ENCODE peak calls at places on chromosome 12, in ten cellular contexts. F, R, J, E, I, G, D, A, S and W are unnamed samples.

GRCh38 chr12:42593781-42594322 is 4.3 kb upstream of the PRICKLE1 start:
- DNase-seq in F (no peak), R (no peak), J (no peak), E (no peak), I (no peak), G (no peak), D (no peak), A (no peak), S (no peak), W (no peak)

GRCh38 chr12:96399919-96400630 is at the start of gene CDK17:
- DNase-seq in F (peak), R (peak), J (peak), E (peak), I (peak), G (peak), D (peak), A (peak), S (peak), W (no peak)

GRCh38 chr12:120231316-120232011 is 30.6 kb upstream of the RPLP0 start:
- DNase-seq in F (peak), R (peak), J (no peak), E (peak), I (peak), G (peak), D (peak), A (peak), S (peak), W (peak)

GRCh38 chr12:48671231-48671856 is 10.7 kb downstream of the KANSL2 start:
- DNase-seq in F (no peak), R (peak), J (no peak), E (peak), I (no peak), G (no peak), D (peak), A (no peak), S (no peak), W (no peak)

GRCh38 chr12:121334513-121335343 is 17.5 kb downstream of the ANAPC5 start:
- DNase-seq in F (no peak), R (peak), J (peak), E (peak), I (no peak), G (no peak), D (peak), A (peak), S (peak), W (peak)

GRCh38 chr12:51839310-51839943 is 9.1 kb downstream of the FIGNL2 start:
- DNase-seq in F (no peak), R (no peak), J (no peak), E (no peak), I (no peak), G (no peak), D (no peak), A (no peak), S (no peak), W (no peak)

GRCh38 chr12:117002040-117002832 is 91.5 kb downstream of the FBXW8 start:
- DNase-seq in F (no peak), R (no peak), J (no peak), E (no peak), I (no peak), G (no peak), D (peak), A (no peak), S (no peak), W (no peak)

GRCh38 chr12:107864235-107864634 is 89.7 kb downstream of the ASCL4 start:
- DNase-seq in F (no peak), R (no peak), J (no peak), E (no peak), I (no peak), G (no peak), D (no peak), A (no peak), S (no peak), W (no peak)

GRCh38 chr12:86741531-86741930 is 485.3 kb upstream of the MGAT4C start:
- DNase-seq in F (no peak), R (no peak), J (no peak), E (no peak), I (no peak), G (no peak), D (no peak), A (no peak), S (no peak), W (no peak)

GRCh38 chr12:22018860-22019259 is 27.2 kb upstream of the CMAS start:
- DNase-seq in F (no peak), R (peak), J (no peak), E (no peak), I (no peak), G (no peak), D (peak), A (no peak), S (no peak), W (no peak)

GRCh38 chr12:2183556-2184541 is 131.1 kb downstream of the CACNA1C start:
- DNase-seq in F (no peak), R (peak), J (no peak), E (peak), I (no peak), G (no peak), D (peak), A (peak), S (no peak), W (no peak)

GRCh38 chr12:2834581-2835491 is at the start of gene NRIP2:
- DNase-seq in F (no peak), R (peak), J (peak), E (no peak), I (no peak), G (no peak), D (peak), A (peak), S (no peak), W (no peak)

GRCh38 chr12:113472191-113473190 is 820 bp upstream of the LHX5 start:
- DNase-seq in F (no peak), R (no peak), J (no peak), E (no peak), I (no peak), G (no peak), D (no peak), A (no peak), S (no peak), W (no peak)

GRCh38 chr12:91355150-91356006 is 172.8 kb upstream of the DCN start:
- DNase-seq in F (no peak), R (peak), J (peak), E (peak), I (peak), G (no peak), D (peak), A (peak), S (peak), W (peak)

GRCh38 chr12:100141998-100142850 is 450 bp downstream of the BLTP3B start:
- DNase-seq in F (no peak), R (peak), J (peak), E (no peak), I (peak), G (peak), D (peak), A (peak), S (peak), W (no peak)

GRCh38 chr12:132284071-132284492 is 45.3 kb downstream of the GALNT9 start:
- DNase-seq in F (no peak), R (peak), J (no peak), E (no peak), I (no peak), G (no peak), D (peak), A (peak), S (no peak), W (no peak)

GRCh38 chr12:123089631-123090353 is 61.1 kb downstream of the PITPNM2 start:
- DNase-seq in F (no peak), R (peak), J (no peak), E (peak), I (no peak), G (no peak), D (peak), A (peak), S (no peak), W (peak)

GRCh38 chr12:117140397-117141096 is 41.3 kb upstream of the TESC start:
- DNase-seq in F (no peak), R (no peak), J (peak), E (no peak), I (no peak), G (no peak), D (no peak), A (no peak), S (no peak), W (no peak)

GRCh38 chr12:113351089-113351488 is 7.3 kb upstream of the PLBD2 start:
- DNase-seq in F (no peak), R (no peak), J (no peak), E (no peak), I (no peak), G (no peak), D (no peak), A (no peak), S (no peak), W (no peak)

GRCh38 chr12:96908170-96908675 is 1.2 kb downstream of the NEDD1 start:
- DNase-seq in F (no peak), R (peak), J (no peak), E (peak), I (no peak), G (no peak), D (no peak), A (no peak), S (peak), W (no peak)

GRCh38 chr12:571795-572531 is 91.3 kb downstream of the NINJ2 start:
- DNase-seq in F (no peak), R (peak), J (no peak), E (peak), I (no peak), G (no peak), D (peak), A (no peak), S (no peak), W (no peak)